ENCODE peak calls at places on chromosome 11, in nine cellular contexts. Q is right lobe of liver, C is pancreas, A is uterus, F is endothelial cell of umbilical vein, I is GM23338, W is thoracic aorta, J is IMR-90, P is stomach. G is an unnamed sample. For H3K36me3, the result is how much of the 10 kb centered on the place peaks cover.

GRCh38 chr11:114129699-114130659 is 70.5 kb downstream of the ZBTB16 start:
- DNase-seq in F (no peak), C (no peak), Q (no peak), J (no peak), I (no peak), A (no peak), P (no peak), W (no peak), G (no peak)

GRCh38 chr11:123452799-123453198 is 22.7 kb downstream of the GRAMD1B start:
- DNase-seq in F (no peak), C (no peak), Q (no peak), J (no peak), I (no peak), W (no peak), A (no peak), P (no peak), G (no peak)

GRCh38 chr11:7577226-7577882 is 63.6 kb downstream of the PPFIBP2 start:
- DNase-seq in Q (no peak), I (no peak), J (no peak), P (peak), A (peak), W (no peak), F (no peak), C (no peak), G (no peak)

GRCh38 chr11:33835143-33835878 is 56.6 kb downstream of the LMO2 start:
- DNase-seq in C (no peak), I (no peak), W (no peak), Q (no peak), J (peak), A (no peak), F (peak), P (no peak), G (no peak)

GRCh38 chr11:58574851-58575250 is 805 bp downstream of the LPXN start:
- DNase-seq in W (no peak), A (no peak), F (peak), I (no peak), Q (no peak), P (no peak), C (no peak), J (peak), G (no peak)

GRCh38 chr11:92332986-92333385 is 108.4 kb downstream of the FAT3 start:
- DNase-seq in J (peak), W (no peak), I (no peak), Q (no peak), C (no peak), A (no peak), F (no peak), P (no peak), G (no peak)

GRCh38 chr11:59186130-59186594 is 14.2 kb downstream of the DTX4 start:
- DNase-seq in F (peak), W (no peak), A (no peak), J (no peak), P (peak), I (peak), Q (no peak), C (peak), G (peak)

GRCh38 chr11:30447246-30447645 is 124.3 kb downstream of the ARL14EP start:
- DNase-seq in C (no peak), I (no peak), Q (no peak), W (no peak), A (no peak), F (no peak), J (no peak), P (no peak), G (no peak)

GRCh38 chr11:134516529-134516928 is 104.5 kb upstream of the B3GAT1 start:
- DNase-seq in A (no peak), J (no peak), P (no peak), W (no peak), I (peak), C (no peak), F (no peak), Q (no peak), G (peak)

GRCh38 chr11:74720596-74721478 is 10.4 kb downstream of the CHRDL2 start:
- DNase-seq in Q (no peak), W (peak), J (peak), F (no peak), C (peak), P (peak), I (peak), A (peak), G (peak)

GRCh38 chr11:60343094-60343704 is 16.1 kb downstream of the MS4A6E start:
- DNase-seq in P (no peak), J (no peak), W (no peak), I (peak), C (no peak), Q (no peak), F (peak), A (no peak), G (no peak)

GRCh38 chr11:63586451-63587166 is 23.4 kb upstream of the PLAAT2 start:
- DNase-seq in W (no peak), F (no peak), A (no peak), C (no peak), Q (no peak), P (no peak), J (no peak), I (no peak), G (no peak)

GRCh38 chr11:81203876-81204275 is 1529.8 kb downstream of the FAM181B start:
- DNase-seq in Q (no peak), I (no peak), F (no peak), A (no peak), W (no peak), J (no peak), P (no peak), C (no peak), G (no peak)

GRCh38 chr11:19441752-19442553 is 201.2 kb upstream of the E2F8 start:
- DNase-seq in J (peak), W (peak), Q (peak), A (no peak), P (peak), C (peak), F (peak), I (no peak), G (no peak)

GRCh38 chr11:5369793-5370192 is 13.8 kb upstream of the OR51M1 start:
- DNase-seq in Q (no peak), A (no peak), C (no peak), F (peak), W (no peak), P (no peak), I (peak), J (peak), G (no peak)

GRCh38 chr11:75668508-75669297 is at the start of gene MAP6:
- DNase-seq in P (no peak), C (no peak), F (no peak), A (peak), Q (peak), W (no peak), I (peak), J (no peak), G (peak)

GRCh38 chr11:111514216-111515031 is at the start of gene HOATZ:
- DNase-seq in C (no peak), F (no peak), W (no peak), P (no peak), A (no peak), J (no peak), Q (no peak), I (peak), G (peak)

GRCh38 chr11:100756556-100756955 is 69.5 kb downstream of the ARHGAP42 start:
- DNase-seq in W (no peak), Q (no peak), F (no peak), C (no peak), J (no peak), A (no peak), P (no peak), I (no peak), G (no peak)

GRCh38 chr11:115455606-115456005 is 48.6 kb downstream of the CADM1 start:
- DNase-seq in J (no peak), C (no peak), I (peak), Q (no peak), F (no peak), P (no peak), W (no peak), A (no peak), G (no peak)
- H3K4me3 ChIP-seq in J (no peak), C (no peak), I (no peak), Q (no peak), F (no peak), P (no peak), W (no peak), A (no peak), G (no peak)

GRCh38 chr11:118439656-118440055 is 3.4 kb downstream of the KMT2A start:
- DNase-seq in C (no peak), Q (no peak), A (no peak), W (no peak), F (no peak), J (no peak), P (no peak), I (no peak), G (no peak)

GRCh38 chr11:118443590-118444218 is 7.4 kb downstream of the KMT2A start:
- DNase-seq in A (no peak), W (no peak), C (no peak), J (no peak), Q (no peak), P (no peak), F (no peak), I (no peak), G (no peak)

GRCh38 chr11:118441770-118442169 is 5.5 kb downstream of the KMT2A start:
- DNase-seq in Q (no peak), W (no peak), F (no peak), A (no peak), I (no peak), C (no peak), J (no peak), P (no peak), G (no peak)

GRCh38 chr11:118447423-118447822 is 11.1 kb downstream of the KMT2A start:
- DNase-seq in C (no peak), A (no peak), I (no peak), F (no peak), W (no peak), P (no peak), J (no peak), Q (no peak), G (no peak)

DNA sequence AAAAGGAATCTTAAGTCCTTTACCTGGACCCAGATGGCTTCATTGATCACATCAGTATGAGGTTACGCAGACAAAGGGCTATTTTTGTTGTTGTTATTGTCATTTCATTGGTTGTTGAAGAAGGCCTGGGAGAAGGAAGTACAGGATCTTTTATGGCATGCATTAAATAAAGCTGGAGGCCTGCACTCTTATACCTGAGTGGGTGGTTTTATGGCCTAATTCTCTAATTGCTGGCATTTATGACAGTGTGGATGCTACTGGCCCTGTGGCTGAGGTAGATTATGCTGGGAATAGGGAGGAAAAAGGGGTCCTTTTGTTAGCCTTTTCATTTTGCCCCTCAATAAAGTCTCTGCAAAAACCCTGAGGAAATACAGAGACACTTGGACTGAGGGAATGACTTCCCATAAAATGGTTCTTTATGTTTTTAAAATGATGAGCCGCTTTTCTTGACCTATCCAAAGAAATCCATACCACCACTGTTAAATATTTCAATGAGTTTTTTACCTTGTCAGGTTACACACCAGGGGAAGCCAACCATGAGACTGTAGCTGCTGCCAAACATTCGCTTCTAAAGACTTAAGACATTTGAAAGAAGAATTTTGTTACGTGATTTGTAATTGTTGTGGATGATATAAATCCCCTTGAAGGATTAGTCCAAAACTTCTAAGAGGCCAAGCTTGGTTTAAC is 6.8 kb downstream of the KMT2A start:
- DNase-seq in I (no peak), W (no peak), A (no peak), Q (no peak), J (no peak), P (no peak), C (no peak), F (no peak), G (no peak)
- H3K36me3 ChIP-seq in I (under half), W (under half), A (under half), Q (under half), J (under half), P (under half), C (under half), F (under half), G (under half)

GRCh38 chr11:69362315-69362714 is 68.4 kb downstream of the MYEOV start:
- DNase-seq in W (no peak), P (peak), I (peak), C (no peak), Q (no peak), F (no peak), J (no peak), A (no peak), G (peak)
- TF ChIP-seq CTCF in W (no peak), P (no peak), I (peak), C (no peak), Q (no peak), F (no peak), J (no peak), A (no peak), G (peak)

GRCh38 chr11:2270322-2271076 is at the start of gene ASCL2:
- DNase-seq in W (no peak), C (no peak), F (no peak), P (peak), I (peak), A (no peak), J (no peak), Q (no peak), G (no peak)
- H3K4me3 ChIP-seq in W (peak), C (peak), F (no peak), P (peak), I (peak), A (peak), J (no peak), Q (peak), G (peak)